ENCODE peak calls at places on chromosomes 11 and 22, in six cellular contexts. L, E, Y, P, Z and T are unnamed samples. For H3K4me1 and H3K9me2, the result is how much of the 10 kb centered on the place peaks cover.

GRCh38 chr22:23268877-23269276 is 88.6 kb downstream of the BCR start:
- DNase-seq in E (no peak), L (no peak), P (no peak), Z (no peak), Y (no peak), T (peak)

GRCh38 chr11:119481667-119482400 is 58.9 kb upstream of the THY1 start:
- DNase-seq in L (no peak), P (no peak), Y (no peak), Z (peak), E (no peak), T (no peak)

GRCh38 chr11:66338276-66339162 is 2.3 kb upstream of the RIN1 start:
- DNase-seq in L (no peak), E (no peak), Z (no peak), Y (no peak), P (no peak), T (no peak)

GRCh38 chr11:101618691-101619090 is 34.9 kb upstream of the TRPC6 start:
- DNase-seq in Z (peak), L (no peak), Y (no peak), E (no peak), P (peak), T (no peak)

GRCh38 chr11:121844016-121844415 is 272.0 kb downstream of the BLID start:
- DNase-seq in P (no peak), Y (no peak), E (no peak), L (no peak), Z (no peak), T (no peak)

GRCh38 chr22:41833369-41834004 is 582 bp downstream of the SREBF2 start:
- DNase-seq in Y (no peak), E (peak), L (peak), P (peak), Z (peak), T (peak)

GRCh38 chr11:1226981-1227550 is 4.2 kb downstream of the MUC5B start:
- DNase-seq in L (no peak), Y (no peak), P (no peak), Z (peak), E (peak), T (no peak)

GRCh38 chr11:65291613-65292012 is 23.1 kb upstream of the CDC42EP2 start:
- DNase-seq in P (peak), Y (no peak), Z (peak), E (no peak), L (no peak), T (no peak)

GRCh38 chr11:86773009-86773408 is 27.3 kb upstream of the PRSS23 start:
- DNase-seq in E (no peak), L (no peak), Y (no peak), P (no peak), Z (no peak), T (no peak)

GRCh38 chr11:75966546-75967287 is 151.7 kb downstream of the UVRAG start:
- DNase-seq in L (no peak), Y (peak), E (no peak), P (peak), Z (peak), T (no peak)

GRCh38 chr22:27896251-27896650 is 22.8 kb downstream of the PITPNB start:
- DNase-seq in Z (no peak), Y (no peak), L (no peak), P (no peak), E (no peak), T (no peak)

GRCh38 chr22:19134874-19135273 is 3.8 kb downstream of the TSSK2 start:
- DNase-seq in Y (no peak), L (no peak), Z (no peak), E (no peak), P (no peak), T (no peak)

GRCh38 chr11:20881328-20882079 is 212.1 kb downstream of the NELL1 start:
- DNase-seq in Y (no peak), Z (no peak), L (no peak), E (no peak), P (no peak), T (no peak)

GRCh38 chr11:113202431-113202830 is 112.0 kb upstream of the TTC12 start:
- DNase-seq in Z (peak), E (no peak), L (no peak), Y (no peak), P (peak), T (no peak)

GRCh38 chr11:19323502-19323901 is 82.8 kb upstream of the E2F8 start:
- DNase-seq in E (no peak), P (peak), L (peak), Z (no peak), Y (no peak), T (peak)

GRCh38 chr11:2806351-2807058 is 79.1 kb downstream of the CDKN1C start:
- DNase-seq in Z (no peak), Y (no peak), P (no peak), L (no peak), E (no peak), T (no peak)

GRCh38 chr22:26541167-26541819 is 29.0 kb upstream of the TFIP11 start:
- DNase-seq in Y (no peak), P (no peak), L (no peak), Z (no peak), E (no peak), T (no peak)

GRCh38 chr22:42685941-42686666 is 34.6 kb downstream of the A4GALT start:
- DNase-seq in Z (no peak), Y (no peak), L (no peak), P (no peak), E (peak), T (no peak)

GRCh38 chr11:8809605-8810272 is 101.2 kb upstream of the AKIP1 start:
- DNase-seq in E (peak), Z (peak), L (no peak), Y (no peak), P (no peak), T (no peak)

GRCh38 chr11:35362571-35362980 is 56.8 kb downstream of the SLC1A2 start:
- DNase-seq in P (peak), Y (no peak), L (no peak), Z (peak), E (no peak), T (no peak)

GRCh38 chr22:45529966-45530575 is 27.4 kb downstream of the FBLN1 start:
- DNase-seq in E (peak), L (no peak), Z (peak), P (no peak), Y (no peak), T (no peak)

GRCh38 chr11:116851631-116852030 is 14.2 kb upstream of the APOA1 start:
- DNase-seq in Z (no peak), Y (no peak), E (no peak), L (no peak), P (no peak), T (no peak)

GRCh38 chr11:68343761-68344256 is 31.4 kb downstream of the LRP5 start:
- DNase-seq in Z (no peak), Y (no peak), P (no peak), E (no peak), L (no peak), T (no peak)

GRCh38 chr11:26093206-26093605 is 238.7 kb upstream of the ANO3 start:
- DNase-seq in Y (no peak), P (no peak), Z (no peak), L (no peak), E (no peak), T (no peak)

GRCh38 chr22:44357962-44358553 is 45.3 kb upstream of the SHISAL1 start:
- DNase-seq in L (no peak), P (no peak), Z (no peak), E (no peak), Y (no peak), T (no peak)

GRCh38 chr11:112761911-112762685 is 199.1 kb upstream of the NCAM1 start:
- DNase-seq in P (no peak), Y (no peak), E (no peak), Z (no peak), L (peak), T (no peak)

GRCh38 chr11:44356351-44356750 is 46.4 kb upstream of the ALX4 start:
- DNase-seq in P (no peak), Y (no peak), L (no peak), E (peak), Z (no peak), T (no peak)

GRCh38 chr11:86151188-86152005 is 82.5 kb upstream of the PICALM start:
- DNase-seq in P (peak), E (no peak), Z (peak), L (peak), Y (no peak), T (no peak)

GRCh38 chr11:125154380-125155099 is 10.0 kb upstream of the PKNOX2 start:
- DNase-seq in P (no peak), L (no peak), Z (no peak), Y (no peak), E (no peak), T (no peak)

GRCh38 chr11:130439160-130439519 is 9.3 kb upstream of the ADAMTS15 start:
- DNase-seq in E (no peak), P (no peak), L (peak), Y (no peak), Z (no peak), T (no peak)

GRCh38 chr22:24059121-24059520 is 48.0 kb downstream of the CABIN1 start:
- DNase-seq in L (no peak), Y (no peak), Z (peak), P (peak), E (no peak), T (no peak)

GRCh38 chr11:426851-427250 is 12.1 kb upstream of the SIGIRR start:
- DNase-seq in Y (no peak), L (no peak), P (no peak), E (no peak), Z (no peak), T (no peak)

GRCh38 chr22:36368359-36368983 is 19.3 kb downstream of the MYH9 start:
- DNase-seq in E (peak), L (no peak), Z (peak), P (peak), Y (no peak), T (no peak)

GRCh38 chr11:69948256-69949141 is 129.3 kb upstream of the FGF3 start:
- DNase-seq in L (no peak), Y (peak), Z (peak), P (peak), E (peak), T (no peak)

GRCh38 chr11:17699157-17700114 is 19.9 kb upstream of the MYOD1 start:
- DNase-seq in P (peak), Y (no peak), E (no peak), L (no peak), Z (peak), T (no peak)

GRCh38 chr11:118996926-118997626 is 862 bp upstream of the CENATAC start:
- DNase-seq in Z (peak), E (peak), Y (no peak), L (peak), P (peak), T (peak)

GRCh38 chr22:20532256-20532993 is 25.0 kb downstream of the MED15 start:
- DNase-seq in L (no peak), P (no peak), Y (no peak), E (no peak), Z (peak), T (no peak)

GRCh38 chr22:20531154-20531403 is 23.7 kb downstream of the MED15 start:
- DNase-seq in E (no peak), L (no peak), Y (no peak), Z (no peak), P (no peak), T (no peak)

GRCh38 chr22:20533095-20533878 is 25.9 kb downstream of the MED15 start:
- DNase-seq in P (no peak), L (no peak), Z (no peak), E (peak), Y (no peak), T (no peak)

GRCh38 chr22:20530368-20531153 is 23.2 kb downstream of the MED15 start:
- DNase-seq in P (peak), E (no peak), Z (peak), Y (peak), L (no peak), T (no peak)

GRCh38 chr22:20531404-20532181 is 24.2 kb downstream of the MED15 start:
- DNase-seq in P (peak), L (no peak), Y (peak), Z (peak), E (peak), T (no peak)
- H3K4me1 ChIP-seq in P (under half), L (under half), Y (half or more), Z (half or more), E (under half), T (under half)

GRCh38 chr11:132901638-132902610 is 630.4 kb downstream of the OPCML start:
- DNase-seq in Z (peak), P (no peak), L (no peak), Y (no peak), E (no peak), T (no peak)

GRCh38 chr11:132894598-132894997 is 637.7 kb downstream of the OPCML start:
- DNase-seq in E (no peak), Y (no peak), P (no peak), L (no peak), Z (no peak), T (no peak)

GRCh38 chr11:132895340-132895739 is 637.0 kb downstream of the OPCML start:
- DNase-seq in Y (no peak), Z (peak), P (no peak), E (no peak), L (no peak), T (no peak)

DNA sequence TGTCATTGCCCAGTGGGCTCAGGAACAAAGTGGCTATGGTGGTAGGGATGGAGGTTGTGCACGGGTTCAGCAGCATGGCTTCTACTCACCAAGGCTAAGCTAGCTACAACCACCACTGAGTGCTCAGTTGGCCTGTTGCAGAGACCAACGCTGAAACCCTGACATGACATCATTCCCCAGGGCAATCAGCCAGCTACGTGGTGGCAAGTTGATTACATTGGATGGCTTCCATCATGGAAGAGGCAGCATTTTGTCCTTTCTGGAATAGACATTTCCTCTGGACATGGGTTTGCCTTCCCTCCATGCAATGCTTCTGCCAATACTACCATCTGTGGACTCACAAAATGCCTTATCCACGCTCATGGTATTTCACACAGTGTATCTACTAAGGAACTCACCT is 634.3 kb downstream of the OPCML start:
- DNase-seq in L (no peak), Y (no peak), E (no peak), Z (no peak), P (no peak), T (no peak)
- H3K9me2 ChIP-seq in L (under half), Y (under half), E (under half), Z (under half), P (under half), T (under half)

GRCh38 chr11:134048028-134048427 is 20.8 kb upstream of the JAM3 start:
- DNase-seq in Y (no peak), Z (peak), L (no peak), E (no peak), P (no peak), T (no peak)
- H3K4me2 ChIP-seq in Y (no peak), Z (peak), L (no peak), E (no peak), P (peak), T (no peak)

GRCh38 chr22:33095661-33096060 is 37.5 kb upstream of the SYN3 start:
- DNase-seq in P (no peak), Y (no peak), Z (no peak), L (no peak), E (no peak), T (no peak)
- H3K4me1 ChIP-seq in P (under half), Y (under half), Z (under half), L (under half), E (under half), T (under half)

GRCh38 chr11:108835624-108836023 is 170.8 kb downstream of the DDX10 start:
- DNase-seq in Y (no peak), P (no peak), L (no peak), E (no peak), Z (no peak), T (no peak)

GRCh38 chr11:108838804-108839128 is 173.9 kb downstream of the DDX10 start:
- DNase-seq in E (no peak), L (no peak), Y (no peak), P (no peak), Z (no peak), T (no peak)

GRCh38 chr11:108838102-108838803 is 173.4 kb downstream of the DDX10 start:
- DNase-seq in L (no peak), Y (no peak), P (no peak), Z (no peak), E (no peak), T (no peak)

GRCh38 chr11:108836541-108836940 is 171.7 kb downstream of the DDX10 start:
- DNase-seq in P (no peak), L (no peak), Z (no peak), E (no peak), Y (no peak), T (no peak)
- H3K9me2 ChIP-seq in P (under half), L (under half), Z (under half), E (under half), Y (under half), T (under half)

DNA sequence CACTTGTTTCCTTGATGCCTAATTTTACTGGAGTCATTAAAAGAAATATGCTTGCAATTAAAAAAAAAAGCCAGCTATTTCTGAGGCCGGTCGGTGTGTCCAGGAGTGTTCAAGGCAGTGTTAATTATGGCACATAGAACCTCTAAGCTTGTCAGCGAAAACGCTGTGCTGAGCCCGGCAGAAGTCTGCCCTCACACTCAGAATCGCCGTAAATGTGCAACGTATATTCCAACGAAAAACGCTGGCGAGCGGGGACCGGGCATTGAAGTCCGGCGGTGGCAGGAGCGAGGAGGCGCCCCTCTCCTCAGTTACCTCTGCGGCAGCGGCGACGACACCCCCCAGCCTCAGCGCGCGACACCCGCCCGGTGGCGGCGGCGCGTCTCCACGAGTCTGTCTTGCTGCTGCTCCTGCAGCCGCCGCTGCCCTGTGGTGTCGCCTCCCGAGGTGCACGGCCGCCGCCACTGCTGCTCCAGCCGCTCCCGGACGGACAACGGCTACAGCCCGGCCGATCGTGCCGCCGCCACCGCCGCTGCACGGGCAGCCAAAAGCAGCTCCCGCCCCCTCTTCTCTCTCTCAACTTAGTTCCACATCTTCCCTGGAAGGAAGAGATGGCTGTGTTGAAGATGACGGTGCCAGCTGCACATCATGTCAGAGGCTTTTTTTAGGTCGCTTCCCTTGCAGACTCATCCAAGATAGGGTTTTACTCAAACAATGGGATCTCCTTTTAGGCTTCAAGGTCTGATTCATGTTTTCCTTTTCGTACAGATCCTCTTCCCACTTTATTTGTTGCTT is 56.0 kb downstream of the JAM3 start:
- DNase-seq in Z (peak), L (peak), E (peak), P (no peak), Y (no peak), T (no peak)
- H3K4me2 ChIP-seq in Z (peak), L (peak), E (peak), P (peak), Y (no peak), T (no peak)

DNA sequence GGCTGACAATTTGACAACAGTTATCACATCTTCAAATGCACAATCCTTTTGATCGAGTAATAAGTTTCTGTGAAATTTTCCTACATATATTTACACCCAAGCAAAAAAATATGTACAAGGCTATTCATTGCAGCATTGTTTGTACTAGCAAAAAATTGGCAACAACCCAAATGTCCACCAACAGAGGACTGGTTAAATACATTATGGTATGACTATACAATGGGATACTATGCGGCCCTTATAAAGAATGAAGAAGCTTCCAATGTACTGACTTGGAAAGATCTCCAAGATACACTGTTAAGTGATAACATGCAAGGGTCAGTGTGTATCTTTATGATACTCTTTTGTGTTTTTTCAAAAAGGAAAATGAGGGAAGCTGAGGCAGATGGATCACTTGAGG is 8.2 kb upstream of the P2RY2 start:
- DNase-seq in Y (no peak), Z (no peak), L (no peak), E (no peak), P (no peak), T (no peak)
- H3K4me1 ChIP-seq in Y (under half), Z (under half), L (under half), E (under half), P (under half), T (under half)

DNA sequence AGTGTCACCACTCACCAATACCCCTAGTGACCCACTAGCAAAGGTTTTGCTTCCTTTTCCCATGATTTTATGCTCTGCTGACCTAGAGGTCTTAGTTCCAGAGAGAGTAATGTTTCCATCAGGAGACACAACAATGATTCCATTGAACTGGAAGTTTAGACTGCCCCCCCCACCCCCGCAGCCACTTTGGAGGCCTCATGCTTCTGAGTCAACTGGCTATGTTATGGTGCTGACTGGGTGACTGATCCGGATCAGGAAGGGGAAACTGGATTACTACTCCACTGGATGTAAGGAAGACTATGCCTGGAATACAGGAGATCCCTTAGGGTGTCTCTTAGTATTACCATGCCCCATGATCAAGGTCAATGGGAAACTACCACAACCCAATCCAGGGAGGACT is 633.6 kb downstream of the OPCML start:
- DNase-seq in P (no peak), Z (no peak), E (no peak), Y (no peak), L (no peak), T (no peak)
- H3K9me2 ChIP-seq in P (under half), Z (under half), E (under half), Y (under half), L (under half), T (under half)